ENCODE peak calls at places on chromosomes 4 and X, in ten cellular contexts. One of them, this sample, is unnamed.

GRCh38 chr4:186920486-186920885 is 196.8 kb upstream of the FAT1 start:
- DNase-seq in kidney epithelial cell: no peak
- DNase-seq in lung: no peak
- DNase-seq in WERI-Rb-1: no peak
- DNase-seq in cardiac muscle cell: peak
- DNase-seq in AG09309: no peak
- DNase-seq in cardiac fibroblast: peak
- DNase-seq in HFF-Myc: no peak
- DNase-seq in heart left ventricle: no peak
- DNase-seq in mammary epithelial cell: peak
- DNase-seq in this sample: peak

GRCh38 chr4:31370866-31371465 is 650.8 kb downstream of the PCDH7 start:
- DNase-seq in kidney epithelial cell: no peak
- DNase-seq in lung: no peak
- DNase-seq in WERI-Rb-1: peak
- DNase-seq in cardiac muscle cell: peak
- DNase-seq in AG09309: no peak
- DNase-seq in cardiac fibroblast: peak
- DNase-seq in HFF-Myc: peak
- DNase-seq in heart left ventricle: no peak
- DNase-seq in mammary epithelial cell: peak
- DNase-seq in this sample: peak

GRCh38 chrX:19875051-19875432 is 12.4 kb downstream of the SH3KBP1 start:
- DNase-seq in kidney epithelial cell: no peak
- DNase-seq in lung: no peak
- DNase-seq in WERI-Rb-1: no peak
- DNase-seq in cardiac muscle cell: no peak
- DNase-seq in AG09309: no peak
- DNase-seq in cardiac fibroblast: peak
- DNase-seq in HFF-Myc: no peak
- DNase-seq in heart left ventricle: no peak
- DNase-seq in mammary epithelial cell: no peak
- DNase-seq in this sample: no peak

GRCh38 chr4:26048962-26049361 is 134.9 kb downstream of the SMIM20 start:
- DNase-seq in kidney epithelial cell: no peak
- DNase-seq in lung: no peak
- DNase-seq in WERI-Rb-1: no peak
- DNase-seq in cardiac muscle cell: peak
- DNase-seq in AG09309: no peak
- DNase-seq in cardiac fibroblast: no peak
- DNase-seq in HFF-Myc: no peak
- DNase-seq in heart left ventricle: no peak
- DNase-seq in mammary epithelial cell: no peak
- DNase-seq in this sample: peak

GRCh38 chr4:23685481-23685880 is 204.4 kb downstream of the PPARGC1A start:
- DNase-seq in kidney epithelial cell: no peak
- DNase-seq in lung: no peak
- DNase-seq in WERI-Rb-1: no peak
- DNase-seq in cardiac muscle cell: no peak
- DNase-seq in AG09309: no peak
- DNase-seq in cardiac fibroblast: no peak
- DNase-seq in HFF-Myc: no peak
- DNase-seq in heart left ventricle: no peak
- DNase-seq in mammary epithelial cell: no peak
- DNase-seq in this sample: no peak

GRCh38 chr4:158131037-158131436 is 41.8 kb downstream of the GASK1B start:
- DNase-seq in kidney epithelial cell: no peak
- DNase-seq in lung: no peak
- DNase-seq in WERI-Rb-1: no peak
- DNase-seq in cardiac muscle cell: no peak
- DNase-seq in AG09309: peak
- DNase-seq in cardiac fibroblast: no peak
- DNase-seq in HFF-Myc: peak
- DNase-seq in heart left ventricle: no peak
- DNase-seq in mammary epithelial cell: peak
- DNase-seq in this sample: no peak

GRCh38 chr4:145732895-145733880 is 53.2 kb downstream of the C4orf51 start:
- DNase-seq in kidney epithelial cell: peak
- DNase-seq in lung: peak
- DNase-seq in WERI-Rb-1: peak
- DNase-seq in cardiac muscle cell: peak
- DNase-seq in AG09309: peak
- DNase-seq in cardiac fibroblast: peak
- DNase-seq in HFF-Myc: peak
- DNase-seq in heart left ventricle: peak
- DNase-seq in mammary epithelial cell: peak
- DNase-seq in this sample: peak

GRCh38 chr4:22514001-22514400 is 1.9 kb downstream of the ADGRA3 start:
- DNase-seq in kidney epithelial cell: peak
- DNase-seq in lung: no peak
- DNase-seq in WERI-Rb-1: no peak
- DNase-seq in cardiac muscle cell: peak
- DNase-seq in AG09309: no peak
- DNase-seq in cardiac fibroblast: peak
- DNase-seq in HFF-Myc: peak
- DNase-seq in heart left ventricle: no peak
- DNase-seq in mammary epithelial cell: peak
- DNase-seq in this sample: peak

GRCh38 chr4:8537041-8537461 is 43.1 kb upstream of the GPR78 start:
- DNase-seq in kidney epithelial cell: peak
- DNase-seq in lung: peak
- DNase-seq in WERI-Rb-1: no peak
- DNase-seq in cardiac muscle cell: peak
- DNase-seq in AG09309: no peak
- DNase-seq in cardiac fibroblast: peak
- DNase-seq in HFF-Myc: peak
- DNase-seq in heart left ventricle: no peak
- DNase-seq in mammary epithelial cell: peak
- DNase-seq in this sample: peak

GRCh38 chrX:124263743-124264142 is 68.7 kb upstream of the TEX13D start:
- DNase-seq in kidney epithelial cell: no peak
- DNase-seq in lung: no peak
- DNase-seq in WERI-Rb-1: no peak
- DNase-seq in cardiac muscle cell: no peak
- DNase-seq in AG09309: no peak
- DNase-seq in cardiac fibroblast: no peak
- DNase-seq in HFF-Myc: no peak
- DNase-seq in heart left ventricle: no peak
- DNase-seq in mammary epithelial cell: peak
- DNase-seq in this sample: no peak

GRCh38 chr4:74738756-74739155 is 55.6 kb downstream of the BTC start:
- DNase-seq in kidney epithelial cell: no peak
- DNase-seq in lung: no peak
- DNase-seq in WERI-Rb-1: no peak
- DNase-seq in cardiac muscle cell: peak
- DNase-seq in AG09309: no peak
- DNase-seq in cardiac fibroblast: peak
- DNase-seq in HFF-Myc: peak
- DNase-seq in heart left ventricle: no peak
- DNase-seq in mammary epithelial cell: peak
- DNase-seq in this sample: no peak

GRCh38 chr4:153489856-153490558 is 23.8 kb downstream of the TMEM131L start:
- DNase-seq in kidney epithelial cell: no peak
- DNase-seq in lung: no peak
- DNase-seq in WERI-Rb-1: no peak
- DNase-seq in cardiac muscle cell: peak
- DNase-seq in AG09309: no peak
- DNase-seq in cardiac fibroblast: peak
- DNase-seq in HFF-Myc: no peak
- DNase-seq in heart left ventricle: no peak
- DNase-seq in mammary epithelial cell: no peak
- DNase-seq in this sample: no peak

GRCh38 chr4:84647307-84647884 is 64.5 kb downstream of the CDS1 start:
- DNase-seq in kidney epithelial cell: no peak
- DNase-seq in lung: no peak
- DNase-seq in WERI-Rb-1: no peak
- DNase-seq in cardiac muscle cell: peak
- DNase-seq in AG09309: no peak
- DNase-seq in cardiac fibroblast: peak
- DNase-seq in HFF-Myc: no peak
- DNase-seq in heart left ventricle: no peak
- DNase-seq in mammary epithelial cell: no peak
- DNase-seq in this sample: peak

GRCh38 chr4:183873389-183874185 is 31.5 kb upstream of the STOX2 start:
- DNase-seq in kidney epithelial cell: no peak
- DNase-seq in lung: no peak
- DNase-seq in WERI-Rb-1: no peak
- DNase-seq in cardiac muscle cell: no peak
- DNase-seq in AG09309: no peak
- DNase-seq in cardiac fibroblast: no peak
- DNase-seq in HFF-Myc: no peak
- DNase-seq in heart left ventricle: no peak
- DNase-seq in mammary epithelial cell: peak
- DNase-seq in this sample: no peak

GRCh38 chr4:139503622-139504166 is 49.8 kb downstream of the RAB33B start:
- DNase-seq in kidney epithelial cell: no peak
- DNase-seq in lung: no peak
- DNase-seq in WERI-Rb-1: no peak
- DNase-seq in cardiac muscle cell: no peak
- DNase-seq in AG09309: no peak
- DNase-seq in cardiac fibroblast: no peak
- DNase-seq in HFF-Myc: no peak
- DNase-seq in heart left ventricle: no peak
- DNase-seq in mammary epithelial cell: no peak
- DNase-seq in this sample: no peak

GRCh38 chr4:164716901-164717300 is 37.0 kb upstream of the SMIM31 start:
- DNase-seq in kidney epithelial cell: no peak
- DNase-seq in lung: no peak
- DNase-seq in WERI-Rb-1: no peak
- DNase-seq in cardiac muscle cell: no peak
- DNase-seq in AG09309: no peak
- DNase-seq in cardiac fibroblast: no peak
- DNase-seq in HFF-Myc: no peak
- DNase-seq in heart left ventricle: no peak
- DNase-seq in mammary epithelial cell: no peak
- DNase-seq in this sample: no peak

GRCh38 chr4:28788929-28789490 is 1928.4 kb downstream of the STIM2 start:
- DNase-seq in kidney epithelial cell: no peak
- DNase-seq in lung: no peak
- DNase-seq in WERI-Rb-1: no peak
- DNase-seq in cardiac muscle cell: no peak
- DNase-seq in AG09309: no peak
- DNase-seq in cardiac fibroblast: no peak
- DNase-seq in HFF-Myc: no peak
- DNase-seq in heart left ventricle: no peak
- DNase-seq in mammary epithelial cell: peak
- DNase-seq in this sample: no peak

GRCh38 chr4:5956285-5957021 is 61.8 kb downstream of the C4orf50 start:
- DNase-seq in kidney epithelial cell: no peak
- DNase-seq in lung: no peak
- DNase-seq in WERI-Rb-1: peak
- DNase-seq in cardiac muscle cell: no peak
- DNase-seq in AG09309: no peak
- DNase-seq in cardiac fibroblast: no peak
- DNase-seq in HFF-Myc: no peak
- DNase-seq in heart left ventricle: no peak
- DNase-seq in mammary epithelial cell: no peak
- DNase-seq in this sample: no peak
- H3K4me3 ChIP-seq in kidney epithelial cell: no peak
- H3K4me3 ChIP-seq in lung: no peak
- H3K4me3 ChIP-seq in WERI-Rb-1: no peak
- H3K4me3 ChIP-seq in cardiac muscle cell: no peak
- H3K4me3 ChIP-seq in AG09309: no peak
- H3K4me3 ChIP-seq in cardiac fibroblast: no peak
- H3K4me3 ChIP-seq in HFF-Myc: no peak
- H3K4me3 ChIP-seq in heart left ventricle: no peak
- H3K4me3 ChIP-seq in mammary epithelial cell: no peak
- H3K4me3 ChIP-seq in this sample: no peak

GRCh38 chr4:125350736-125351135 is 36.0 kb downstream of the FAT4 start:
- DNase-seq in kidney epithelial cell: no peak
- DNase-seq in lung: no peak
- DNase-seq in WERI-Rb-1: no peak
- DNase-seq in cardiac muscle cell: no peak
- DNase-seq in AG09309: no peak
- DNase-seq in cardiac fibroblast: no peak
- DNase-seq in HFF-Myc: no peak
- DNase-seq in heart left ventricle: no peak
- DNase-seq in mammary epithelial cell: no peak
- DNase-seq in this sample: no peak
- H3K4me3 ChIP-seq in kidney epithelial cell: no peak
- H3K4me3 ChIP-seq in lung: no peak
- H3K4me3 ChIP-seq in WERI-Rb-1: no peak
- H3K4me3 ChIP-seq in cardiac muscle cell: no peak
- H3K4me3 ChIP-seq in AG09309: no peak
- H3K4me3 ChIP-seq in cardiac fibroblast: no peak
- H3K4me3 ChIP-seq in HFF-Myc: no peak
- H3K4me3 ChIP-seq in heart left ventricle: no peak
- H3K4me3 ChIP-seq in mammary epithelial cell: no peak
- H3K4me3 ChIP-seq in this sample: no peak

DNA sequence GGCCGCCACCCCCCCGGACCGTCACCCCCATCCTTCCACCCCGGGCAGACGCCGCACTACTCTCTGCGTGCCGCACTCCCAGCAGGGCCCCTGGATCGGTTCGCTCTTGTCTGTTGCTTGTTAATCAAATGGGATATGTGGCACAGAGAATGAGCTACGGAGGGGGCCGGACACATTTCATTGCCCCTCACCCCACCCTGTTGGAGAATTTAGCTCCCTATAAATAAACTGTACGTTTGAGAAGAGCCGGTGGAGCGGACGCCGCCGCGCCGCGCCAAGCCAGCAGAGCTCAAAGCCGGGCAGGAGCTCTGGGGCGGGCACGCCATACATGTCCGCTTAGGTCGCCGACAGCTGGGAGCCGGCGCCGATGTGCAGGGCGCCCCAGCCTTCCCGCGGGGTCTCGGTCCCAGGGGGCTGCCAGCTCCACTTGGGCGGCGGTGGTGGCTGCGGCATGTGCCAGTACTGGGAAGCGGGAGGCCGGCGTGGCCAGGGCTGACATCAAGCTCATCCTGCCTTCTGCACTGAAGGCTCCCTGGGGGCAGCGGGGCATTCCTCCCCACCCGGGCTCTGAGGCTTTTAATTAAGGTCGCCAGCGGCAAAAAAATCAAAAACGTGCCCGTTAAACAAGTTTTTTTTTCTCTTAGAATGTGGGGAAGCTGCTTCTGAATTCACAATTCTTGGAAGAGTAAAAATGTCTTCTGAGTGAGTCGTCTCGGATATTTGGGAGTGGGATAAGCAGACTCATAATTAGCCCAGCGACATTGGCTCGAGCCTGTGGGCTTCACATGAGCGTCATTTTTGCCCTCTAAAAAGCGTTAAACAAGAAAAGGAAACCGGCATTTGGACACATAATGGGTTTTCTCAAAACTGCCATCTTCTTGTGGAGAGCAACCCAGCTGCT is 1.1 kb upstream of the PCDH19 start:
- DNase-seq in kidney epithelial cell: no peak
- DNase-seq in lung: no peak
- DNase-seq in WERI-Rb-1: no peak
- DNase-seq in cardiac muscle cell: no peak
- DNase-seq in AG09309: no peak
- DNase-seq in cardiac fibroblast: no peak
- DNase-seq in HFF-Myc: no peak
- DNase-seq in heart left ventricle: no peak
- DNase-seq in mammary epithelial cell: no peak
- DNase-seq in this sample: no peak
- H3K4me3 ChIP-seq in kidney epithelial cell: no peak
- H3K4me3 ChIP-seq in lung: no peak
- H3K4me3 ChIP-seq in WERI-Rb-1: no peak
- H3K4me3 ChIP-seq in cardiac muscle cell: peak
- H3K4me3 ChIP-seq in AG09309: no peak
- H3K4me3 ChIP-seq in cardiac fibroblast: no peak
- H3K4me3 ChIP-seq in HFF-Myc: no peak
- H3K4me3 ChIP-seq in heart left ventricle: peak
- H3K4me3 ChIP-seq in mammary epithelial cell: no peak
- H3K4me3 ChIP-seq in this sample: no peak

GRCh38 chr4:124055896-124056295 is 656.6 kb downstream of the ANKRD50 start:
- DNase-seq in kidney epithelial cell: no peak
- DNase-seq in lung: no peak
- DNase-seq in WERI-Rb-1: no peak
- DNase-seq in cardiac muscle cell: no peak
- DNase-seq in AG09309: no peak
- DNase-seq in cardiac fibroblast: peak
- DNase-seq in HFF-Myc: no peak
- DNase-seq in heart left ventricle: no peak
- DNase-seq in mammary epithelial cell: no peak
- DNase-seq in this sample: no peak
- H3K4me3 ChIP-seq in kidney epithelial cell: no peak
- H3K4me3 ChIP-seq in lung: no peak
- H3K4me3 ChIP-seq in WERI-Rb-1: no peak
- H3K4me3 ChIP-seq in cardiac muscle cell: no peak
- H3K4me3 ChIP-seq in AG09309: no peak
- H3K4me3 ChIP-seq in cardiac fibroblast: no peak
- H3K4me3 ChIP-seq in HFF-Myc: no peak
- H3K4me3 ChIP-seq in heart left ventricle: no peak
- H3K4me3 ChIP-seq in mammary epithelial cell: no peak
- H3K4me3 ChIP-seq in this sample: no peak

This sample was measured in choroid plexus epithelial cell.